ENCODE peak calls at places on chromosome 22, in six cellular contexts. R, S, O, G, I and C are unnamed samples.

GRCh38 chr22:50262460-50262911 is 1.0 kb upstream of the MAPK12 start:
- DNase-seq in G (no peak), R (peak), S (peak), O (no peak), I (no peak), C (no peak)

GRCh38 chr22:20139391-20140106 is 7.9 kb downstream of the ZDHHC8 start:
- DNase-seq in G (no peak), O (no peak), R (no peak), I (no peak), S (no peak), C (no peak)

GRCh38 chr22:18057568-18058209 is 20.1 kb upstream of the PEX26 start:
- DNase-seq in I (peak), G (no peak), R (no peak), S (peak), O (no peak), C (no peak)

GRCh38 chr22:24146791-24147353 is 34.4 kb upstream of the SUSD2 start:
- DNase-seq in G (peak), R (no peak), S (no peak), O (peak), I (no peak), C (peak)

GRCh38 chr22:50686794-50687193 is 14.2 kb downstream of the SHANK3 start:
- DNase-seq in S (no peak), G (peak), I (no peak), R (no peak), O (no peak), C (no peak)

GRCh38 chr22:46008836-46009596 is 32.1 kb upstream of the WNT7B start:
- DNase-seq in S (no peak), G (no peak), R (no peak), I (no peak), O (no peak), C (no peak)

GRCh38 chr22:19878461-19879247 is 24.0 kb upstream of the GNB1L start:
- DNase-seq in S (no peak), G (peak), O (peak), I (no peak), R (no peak), C (no peak)

GRCh38 chr22:17192186-17192585 is 27.0 kb downstream of the ADA2 start:
- DNase-seq in G (no peak), O (no peak), I (no peak), R (no peak), S (no peak), C (no peak)

GRCh38 chr22:19705181-19705934 is 8.9 kb upstream of the SEPTIN5 start:
- DNase-seq in O (no peak), G (peak), I (no peak), S (no peak), R (peak), C (no peak)

DNA sequence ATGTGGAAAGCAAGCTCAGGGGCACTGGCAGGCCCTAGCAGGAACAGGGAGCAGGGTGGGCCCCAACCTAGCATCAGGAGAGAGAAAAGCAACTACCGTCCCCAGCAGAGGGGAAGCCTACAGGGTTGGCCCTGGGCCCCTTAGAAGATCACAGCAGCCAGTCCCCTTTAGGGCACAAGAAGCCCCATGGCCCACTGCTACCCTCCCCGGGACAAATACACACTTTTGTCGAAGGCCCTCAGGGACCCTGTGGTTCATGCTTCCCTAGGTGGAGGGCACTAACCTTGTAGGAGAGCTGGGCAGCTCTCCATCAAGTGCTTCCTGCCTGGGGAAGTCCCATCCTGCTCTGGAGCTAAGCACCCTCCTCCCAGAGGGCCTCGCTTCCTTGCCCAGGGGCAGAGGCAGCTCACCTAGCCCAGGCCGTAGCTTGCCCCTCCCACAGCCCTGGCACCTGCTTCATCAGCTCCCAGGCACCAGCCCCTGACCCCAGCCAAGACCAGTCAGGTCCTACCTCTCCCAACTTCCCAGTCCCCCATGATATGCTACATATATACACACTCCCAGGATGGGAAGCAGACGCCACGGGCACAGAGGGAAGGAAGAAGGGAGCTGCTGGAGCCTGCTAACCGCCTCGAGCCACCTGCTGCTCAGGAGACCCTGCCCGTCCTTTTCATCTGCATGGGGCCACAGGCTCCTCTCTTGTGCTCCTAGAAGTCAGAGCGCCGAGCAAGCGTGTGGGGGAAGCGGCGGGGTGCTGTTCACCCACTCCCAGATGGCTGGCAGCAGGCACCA is 20.1 kb downstream of the SUN2 start:
- DNase-seq in I (no peak), S (no peak), O (no peak), R (no peak), G (no peak), C (no peak)
- H3K27ac ChIP-seq in I (no peak), S (no peak), O (no peak), R (no peak), G (no peak), C (no peak)

GRCh38 chr22:38083931-38084631 is at the start of gene SLC16A8:
- DNase-seq in I (no peak), G (no peak), O (no peak), S (no peak), R (no peak), C (no peak)
- TF ChIP-seq GABPA in I (no peak), G (no peak), O (no peak), S (no peak), R (no peak), C (no peak)

GRCh38 chr22:29478326-29479276 is 1.4 kb upstream of the NEFH start:
- DNase-seq in S (no peak), O (peak), R (peak), I (no peak), G (peak), C (no peak)
- H3K27ac ChIP-seq in S (no peak), O (no peak), R (no peak), I (no peak), G (no peak), C (no peak)

GRCh38 chr22:37416389-37416788 is 10.9 kb downstream of the ELFN2 start:
- DNase-seq in G (no peak), O (no peak), R (no peak), I (no peak), S (no peak), C (no peak)

GRCh38 chr22:37415210-37415609 is 12.1 kb downstream of the ELFN2 start:
- DNase-seq in O (no peak), R (no peak), S (no peak), G (no peak), I (no peak), C (no peak)

GRCh38 chr22:37417264-37417663 is 10.0 kb downstream of the ELFN2 start:
- DNase-seq in S (no peak), G (no peak), O (no peak), R (no peak), I (no peak), C (no peak)

GRCh38 chr22:37417737-37418348 is 9.4 kb downstream of the ELFN2 start:
- DNase-seq in O (no peak), G (no peak), R (no peak), S (no peak), I (no peak), C (no peak)

GRCh38 chr22:37416806-37417205 is 10.5 kb downstream of the ELFN2 start:
- DNase-seq in G (no peak), S (no peak), O (peak), R (no peak), I (no peak), C (peak)
- TF ChIP-seq GABPA in G (no peak), S (no peak), O (no peak), R (no peak), I (no peak), C (no peak)

DNA sequence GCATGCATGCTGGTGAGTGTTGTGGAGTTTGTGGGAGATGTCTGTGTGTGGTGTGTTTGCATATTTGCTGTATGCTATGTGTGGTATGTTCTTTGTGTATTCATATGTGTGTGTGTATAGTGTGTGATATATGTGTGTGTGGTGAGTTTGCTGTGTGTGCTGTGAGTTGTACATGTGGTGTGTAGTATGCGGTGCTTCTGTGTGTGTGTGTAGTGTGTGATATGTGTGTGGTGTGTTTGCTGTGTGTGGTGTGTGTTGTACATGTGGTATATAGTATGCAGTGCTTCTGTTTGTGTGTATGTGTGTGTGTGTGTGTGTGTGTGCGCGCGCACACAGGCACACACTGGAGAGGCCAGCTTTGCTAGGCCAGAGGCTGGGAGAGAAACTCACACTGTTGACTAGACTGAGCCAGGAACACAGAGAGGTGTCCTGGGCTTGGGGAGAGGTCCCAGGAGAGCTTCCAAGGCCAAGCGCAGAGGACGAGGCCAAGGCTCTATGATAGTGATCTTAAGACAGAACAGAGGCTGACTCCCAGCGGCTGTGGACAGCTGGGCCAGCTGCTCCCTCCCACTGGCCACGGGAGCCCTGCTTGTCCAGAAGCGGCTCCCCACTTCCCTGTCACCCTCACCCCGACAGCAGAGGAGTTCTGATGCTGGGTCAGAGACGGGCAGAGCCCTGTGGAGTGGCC is 67.9 kb downstream of the FBXO7 start:
- DNase-seq in R (no peak), S (no peak), G (no peak), I (no peak), O (no peak), C (no peak)
- H3K27ac ChIP-seq in R (no peak), S (no peak), G (no peak), I (no peak), O (no peak), C (no peak)

DNA sequence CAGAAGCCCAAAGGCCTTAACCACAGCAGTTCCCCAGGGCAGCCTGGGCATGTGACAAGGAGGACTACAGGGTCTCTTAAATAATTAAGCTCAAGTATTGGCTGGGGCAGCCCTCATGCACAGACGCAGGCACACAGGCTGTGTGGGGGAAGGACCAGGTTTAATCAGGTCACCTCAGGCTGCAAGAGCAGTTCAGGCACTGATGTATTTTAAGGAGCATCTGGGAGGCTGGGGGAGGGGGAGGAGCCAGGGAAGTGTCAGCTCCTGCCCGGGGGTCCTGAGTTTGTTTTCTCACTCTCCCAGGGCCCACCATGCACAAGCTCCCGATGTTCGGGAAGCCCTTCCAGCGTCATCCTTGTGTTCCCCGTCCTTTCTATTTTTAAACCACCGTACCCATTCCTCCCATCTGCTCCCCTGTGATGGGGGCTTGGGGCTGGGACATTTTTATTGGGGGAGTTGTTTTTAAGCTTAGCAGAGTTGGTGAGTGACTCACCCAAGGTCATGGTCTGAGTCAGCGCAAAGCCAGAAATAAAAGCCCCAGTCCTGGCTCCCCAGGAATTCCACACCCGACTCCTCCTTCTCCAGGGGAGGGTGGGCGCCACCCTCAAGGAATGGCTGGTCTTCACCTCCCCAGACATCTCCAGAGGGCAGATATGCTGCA is 2.4 kb downstream of the CSDC2 start:
- DNase-seq in I (no peak), R (peak), S (peak), O (no peak), G (no peak), C (no peak)
- TF ChIP-seq GABPA in I (no peak), R (no peak), S (no peak), O (no peak), G (no peak), C (no peak)

GRCh38 chr22:21759631-21760030 is 24.0 kb upstream of the YPEL1 start:
- DNase-seq in I (no peak), R (no peak), O (no peak), S (no peak), G (no peak), C (no peak)
- H3K27ac ChIP-seq in I (no peak), R (no peak), O (no peak), S (no peak), G (no peak), C (no peak)

GRCh38 chr22:48761546-48761945 is 1066.1 kb downstream of the BRD1 start:
- DNase-seq in I (no peak), G (no peak), O (no peak), R (no peak), S (no peak), C (no peak)
- TF ChIP-seq GABPA in I (no peak), G (no peak), O (no peak), R (no peak), S (no peak), C (no peak)